ENCODE peak calls at places on chromosomes 13 and 19, in nine cellular contexts. O, Z, I, J, A, K, F, V and H are unnamed samples.

GRCh38 chr19:16463991-16464575 is 7.7 kb downstream of the EPS15L1 start:
- DNase-seq in Z (no peak), V (no peak), K (no peak), J (no peak), O (peak), A (peak), I (no peak), F (no peak), H (no peak)

GRCh38 chr19:703651-704446 is 4.9 kb upstream of the PALM start:
- DNase-seq in V (peak), O (peak), F (no peak), A (peak), J (peak), K (peak), Z (peak), I (peak), H (no peak)

GRCh38 chr13:110289174-110289573 is 17.8 kb downstream of the COL4A1 start:
- DNase-seq in O (no peak), K (peak), V (no peak), I (no peak), Z (no peak), F (no peak), A (no peak), J (no peak), H (no peak)

GRCh38 chr19:45560686-45561085 is 23.9 kb downstream of the OPA3 start:
- DNase-seq in F (no peak), O (no peak), I (no peak), A (peak), V (no peak), J (no peak), K (no peak), Z (no peak), H (no peak)

GRCh38 chr19:11136400-11137101 is 19.0 kb downstream of the SPC24 start:
- DNase-seq in Z (no peak), V (no peak), F (no peak), K (no peak), A (no peak), O (no peak), I (no peak), J (no peak), H (no peak)

GRCh38 chr19:54302252-54302651 is 10.7 kb downstream of the LILRA5 start:
- DNase-seq in K (no peak), V (no peak), F (no peak), A (no peak), I (no peak), J (no peak), Z (no peak), O (no peak), H (no peak)

GRCh38 chr19:15091918-15092753 is 10.1 kb downstream of the OR1I1 start:
- DNase-seq in K (peak), F (no peak), J (no peak), V (peak), Z (peak), I (peak), O (no peak), A (peak), H (peak)

GRCh38 chr19:6979341-6979740 is 41.9 kb downstream of the MBD3L2B start:
- DNase-seq in A (no peak), V (no peak), J (no peak), O (no peak), K (no peak), F (no peak), Z (no peak), I (no peak), H (no peak)

GRCh38 chr13:109301276-109301675 is 485.1 kb downstream of the IRS2 start:
- DNase-seq in I (no peak), F (no peak), O (no peak), V (no peak), Z (no peak), K (no peak), J (no peak), A (no peak), H (no peak)

GRCh38 chr13:95292622-95293021 is 8.6 kb downstream of the ABCC4 start:
- DNase-seq in I (no peak), F (no peak), Z (no peak), K (no peak), A (no peak), O (no peak), J (no peak), V (no peak), H (no peak)

GRCh38 chr19:34173145-34173956 is 1.0 kb downstream of the LSM14A start:
- DNase-seq in A (peak), V (peak), F (peak), O (peak), J (no peak), K (peak), I (no peak), Z (peak), H (no peak)

GRCh38 chr19:49056101-49056901 is 1.2 kb downstream of the CGB7 start:
- DNase-seq in I (peak), A (peak), O (peak), Z (peak), K (peak), F (peak), J (peak), V (peak), H (no peak)

GRCh38 chr19:14301150-14301549 is 80.1 kb upstream of the ADGRE5 start:
- DNase-seq in I (no peak), K (no peak), O (no peak), Z (no peak), J (no peak), V (no peak), A (no peak), F (no peak), H (no peak)

GRCh38 chr13:31116224-31116623 is 45.5 kb downstream of the HSPH1 start:
- DNase-seq in I (no peak), O (no peak), V (no peak), F (no peak), Z (no peak), K (no peak), J (no peak), A (no peak), H (no peak)

GRCh38 chr19:34676697-34677385 is at the start of gene SCGB2B2:
- DNase-seq in J (no peak), V (no peak), K (no peak), F (no peak), A (peak), I (no peak), Z (no peak), O (no peak), H (peak)

GRCh38 chr19:30848626-30849322 is 476.6 kb downstream of the ZNF536 start:
- DNase-seq in F (no peak), A (no peak), Z (no peak), V (no peak), J (no peak), K (no peak), I (no peak), O (no peak), H (no peak)

GRCh38 chr19:8141726-8142524 is 7.5 kb downstream of the FBN3 start:
- DNase-seq in Z (no peak), V (no peak), J (no peak), A (no peak), F (no peak), K (no peak), I (peak), O (no peak), H (no peak)

GRCh38 chr19:46390866-46391265 is 22.5 kb downstream of the CCDC8 start:
- DNase-seq in I (no peak), V (peak), A (no peak), F (peak), Z (no peak), K (no peak), J (no peak), O (no peak), H (no peak)

GRCh38 chr13:44410328-44410859 is 36.8 kb downstream of the SERP2 start:
- DNase-seq in Z (no peak), K (no peak), O (no peak), J (no peak), F (no peak), I (no peak), V (no peak), A (no peak), H (no peak)

GRCh38 chr13:44411841-44412240 is 38.2 kb downstream of the SERP2 start:
- DNase-seq in O (no peak), Z (no peak), I (no peak), A (no peak), J (no peak), K (no peak), F (no peak), V (no peak), H (no peak)

GRCh38 chr13:44414771-44415170 is 41.1 kb downstream of the SERP2 start:
- DNase-seq in V (no peak), Z (no peak), F (no peak), O (no peak), A (no peak), I (no peak), J (no peak), K (no peak), H (no peak)

GRCh38 chr13:44413095-44413494 is 39.5 kb downstream of the SERP2 start:
- DNase-seq in O (no peak), J (no peak), Z (no peak), I (no peak), A (no peak), K (no peak), V (no peak), F (no peak), H (no peak)

GRCh38 chr13:44412341-44412935 is 38.8 kb downstream of the SERP2 start:
- DNase-seq in Z (no peak), J (no peak), F (no peak), A (no peak), K (no peak), I (no peak), V (no peak), O (no peak), H (no peak)
- H3K4me3 ChIP-seq in Z (no peak), J (no peak), F (no peak), A (no peak), K (no peak), I (no peak), V (no peak), O (no peak), H (no peak)

DNA sequence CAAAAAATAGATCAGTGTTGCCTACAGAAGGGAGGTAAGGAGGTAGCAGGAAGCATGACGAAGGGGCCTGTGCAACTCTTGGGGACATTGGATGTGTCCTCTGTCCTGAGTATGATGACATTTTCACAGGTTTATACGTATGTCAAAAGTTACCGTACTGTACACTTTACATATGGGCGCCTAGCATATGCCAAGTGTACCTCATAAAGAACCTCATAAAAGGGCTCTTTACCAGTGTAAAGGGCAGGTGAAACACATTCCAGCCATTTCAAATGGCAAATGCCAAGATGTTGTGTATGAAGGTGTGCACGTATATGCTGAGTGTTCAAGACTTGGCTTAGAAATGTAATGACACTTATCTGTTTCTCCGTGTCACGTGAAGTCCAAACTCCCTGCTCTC is 573.4 kb downstream of the EFNB2 start:
- DNase-seq in I (no peak), Z (no peak), J (no peak), A (no peak), V (no peak), F (no peak), O (no peak), K (no peak), H (no peak)
- TF ChIP-seq CTCF in I (no peak), Z (no peak), J (no peak), A (no peak), V (no peak), F (no peak), O (no peak), K (no peak), H (no peak)

DNA sequence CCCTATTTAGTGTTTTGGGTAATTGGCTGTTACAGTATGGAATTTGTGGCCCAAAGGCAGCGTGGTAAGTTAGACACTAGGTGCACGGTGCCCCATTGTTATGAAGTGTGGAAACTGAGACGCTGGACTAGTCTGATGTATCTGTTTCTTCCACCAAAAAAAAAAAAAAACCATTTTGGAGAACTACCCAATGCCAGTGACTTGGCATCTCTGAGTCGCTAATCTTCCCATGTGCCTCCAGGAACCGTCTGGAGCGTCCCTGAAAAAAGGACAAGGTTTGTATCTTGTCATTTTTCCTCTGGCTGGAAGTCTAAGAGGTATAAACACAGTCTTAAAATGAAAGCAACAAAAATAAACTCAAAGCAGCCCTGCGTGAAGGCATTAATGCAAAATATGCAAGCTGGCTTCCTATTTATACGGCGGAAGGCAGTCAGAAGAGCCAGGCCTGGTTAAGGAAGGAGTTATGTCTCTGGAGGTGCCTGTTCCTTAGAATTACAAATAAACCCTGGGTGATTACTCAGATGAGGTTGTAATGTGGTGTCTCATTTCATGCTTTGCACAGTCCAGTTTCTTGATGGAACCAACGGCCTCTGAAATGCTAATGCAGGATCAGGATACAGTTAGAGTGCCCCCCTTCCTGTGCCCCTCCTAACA is 20.2 kb downstream of the ACTN4 start:
- DNase-seq in F (no peak), A (no peak), K (no peak), J (no peak), O (no peak), I (peak), V (peak), Z (peak), H (no peak)
- H3K4me3 ChIP-seq in F (peak), A (no peak), K (no peak), J (peak), O (no peak), I (no peak), V (no peak), Z (no peak), H (no peak)

GRCh38 chr19:18027151-18027550 is 19.2 kb downstream of the ARRDC2 start:
- DNase-seq in V (no peak), O (no peak), I (no peak), K (no peak), F (no peak), A (no peak), J (no peak), Z (no peak), H (no peak)
- TF ChIP-seq CTCF in V (no peak), O (no peak), I (no peak), K (no peak), F (no peak), A (no peak), J (no peak), Z (no peak), H (no peak)

DNA sequence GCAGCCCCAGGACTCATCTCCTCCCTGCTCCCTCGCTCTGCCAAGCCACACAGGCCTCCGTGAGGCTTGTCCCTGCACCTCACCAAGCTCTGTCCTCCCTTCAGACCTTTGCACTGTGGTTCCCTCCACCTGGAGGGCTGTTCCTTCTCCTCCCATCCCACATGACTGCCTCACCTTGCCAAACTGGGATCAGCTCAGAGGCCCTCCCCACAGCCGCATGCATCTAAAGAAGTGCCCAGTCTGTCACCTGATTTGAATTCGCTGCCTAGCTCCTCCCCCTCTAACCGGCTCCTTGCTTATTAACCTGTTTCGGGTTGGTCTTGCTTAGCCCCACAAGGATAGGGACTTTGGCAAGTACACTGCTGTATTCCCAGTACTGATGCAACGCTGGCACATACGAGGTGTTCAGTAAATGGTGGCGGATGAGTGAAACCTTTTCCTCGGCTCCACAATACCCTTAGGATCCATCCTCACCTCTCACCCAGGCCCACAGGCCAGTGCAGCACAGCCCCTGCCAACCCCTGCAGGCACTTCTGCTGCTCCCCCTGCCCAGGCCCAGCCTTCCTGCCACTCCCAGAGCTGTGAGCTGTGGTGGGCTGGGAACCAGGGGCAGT is 4.4 kb downstream of the AKT2 start:
- DNase-seq in F (no peak), V (no peak), O (peak), I (peak), A (no peak), K (peak), J (peak), Z (no peak), H (no peak)
- H3K4me3 ChIP-seq in F (no peak), V (no peak), O (no peak), I (no peak), A (no peak), K (no peak), J (peak), Z (no peak), H (no peak)

GRCh38 chr13:63048648-63049047 is 1633.0 kb upstream of the PCDH20 start:
- DNase-seq in A (no peak), J (no peak), Z (no peak), O (no peak), V (no peak), K (no peak), F (no peak), I (no peak), H (no peak)
- TF ChIP-seq CTCF in A (no peak), J (no peak), Z (no peak), O (no peak), V (peak), K (peak), F (no peak), I (no peak), H (no peak)

GRCh38 chr13:79297128-79297527 is 108.9 kb downstream of the RBM26 start:
- DNase-seq in F (no peak), J (no peak), V (no peak), O (no peak), K (no peak), Z (no peak), A (no peak), I (no peak), H (no peak)
- H3K4me3 ChIP-seq in F (no peak), J (no peak), V (no peak), O (no peak), K (no peak), Z (no peak), A (no peak), I (no peak), H (no peak)

GRCh38 chr13:23899555-23899954 is 2.3 kb upstream of the C1QTNF9B start:
- DNase-seq in J (no peak), O (no peak), K (no peak), F (no peak), I (no peak), V (peak), Z (peak), A (peak), H (no peak)
- TF ChIP-seq CTCF in J (peak), O (no peak), K (peak), F (no peak), I (peak), V (peak), Z (peak), A (peak), H (peak)

DNA sequence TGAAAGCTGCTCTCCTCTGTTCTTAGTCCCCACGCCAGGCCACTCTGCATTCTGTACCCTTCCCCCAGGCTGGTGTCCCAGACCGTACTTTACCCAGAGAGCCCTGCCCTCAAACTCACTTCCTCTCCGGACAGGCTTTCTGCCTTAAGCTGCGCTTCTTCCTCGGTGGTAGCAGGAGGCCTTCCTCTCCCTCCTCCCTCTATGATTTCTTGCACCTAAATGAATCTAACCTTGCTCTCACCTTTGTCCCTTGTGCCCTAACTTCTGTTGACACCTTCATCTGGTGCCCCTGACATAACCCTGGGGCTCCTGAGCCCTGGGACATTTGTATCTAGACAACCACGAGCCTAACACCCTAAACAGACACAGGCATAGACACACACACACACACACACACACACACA is 29.6 kb upstream of the CEACAM21 start:
- DNase-seq in I (no peak), F (no peak), K (no peak), J (no peak), A (no peak), O (peak), Z (no peak), V (no peak), H (no peak)
- H3K4me3 ChIP-seq in I (no peak), F (no peak), K (no peak), J (no peak), A (no peak), O (no peak), Z (no peak), V (no peak), H (peak)